ENCODE peak calls at places on chromosomes 2 and 18, in ten cellular contexts. V, D, A, T, P, K, Z, I, B and G are unnamed samples.

GRCh38 chr18:36095936-36096519 is 28.7 kb upstream of the RPRD1A start:
- DNase-seq in V (no peak), D (no peak), A (peak), T (no peak), P (peak), K (peak), Z (peak), I (peak), B (no peak), G (peak)

GRCh38 chr2:120590841-120591240 is 144.8 kb upstream of the GLI2 start:
- DNase-seq in V (no peak), D (no peak), A (no peak), T (no peak), P (no peak), K (no peak), Z (no peak), I (no peak), B (no peak), G (no peak)

GRCh38 chr18:46536215-46536874 is 120.7 kb downstream of the LOXHD1 start:
- DNase-seq in V (no peak), D (no peak), A (no peak), T (no peak), P (no peak), K (no peak), Z (no peak), I (no peak), B (no peak), G (no peak)

GRCh38 chr2:12928197-12928596 is 211.5 kb downstream of the TRIB2 start:
- DNase-seq in V (no peak), D (no peak), A (no peak), T (no peak), P (no peak), K (peak), Z (peak), I (no peak), B (no peak), G (no peak)

GRCh38 chr2:56208380-56208779 is 24.6 kb downstream of the CCDC85A start:
- DNase-seq in V (no peak), D (no peak), A (no peak), T (no peak), P (no peak), K (no peak), Z (no peak), I (no peak), B (no peak), G (no peak)

GRCh38 chr2:177728920-177729319 is 336.3 kb downstream of the AGPS start:
- DNase-seq in V (no peak), D (no peak), A (no peak), T (no peak), P (no peak), K (no peak), Z (no peak), I (no peak), B (no peak), G (no peak)

GRCh38 chr2:197261808-197262226 is 48.8 kb downstream of the ANKRD44 start:
- DNase-seq in V (no peak), D (no peak), A (no peak), T (no peak), P (no peak), K (peak), Z (no peak), I (no peak), B (no peak), G (no peak)

GRCh38 chr2:152573168-152573567 is 144.1 kb downstream of the PRPF40A start:
- DNase-seq in V (peak), D (no peak), A (peak), T (no peak), P (no peak), K (peak), Z (peak), I (no peak), B (no peak), G (no peak)

GRCh38 chr2:71923887-71924533 is 223.7 kb downstream of the CYP26B1 start:
- DNase-seq in V (peak), D (no peak), A (peak), T (peak), P (peak), K (peak), Z (peak), I (peak), B (peak), G (peak)

GRCh38 chr2:212686285-212686895 is 147.8 kb upstream of the ERBB4 start:
- DNase-seq in V (peak), D (peak), A (peak), T (peak), P (peak), K (peak), Z (peak), I (peak), B (peak), G (peak)

GRCh38 chr18:22188551-22189267 is 19.3 kb downstream of the GATA6 start:
- DNase-seq in V (no peak), D (no peak), A (no peak), T (no peak), P (no peak), K (peak), Z (no peak), I (no peak), B (no peak), G (no peak)

GRCh38 chr2:11405599-11406491 is 60.1 kb downstream of the E2F6 start:
- DNase-seq in V (no peak), D (no peak), A (no peak), T (no peak), P (no peak), K (peak), Z (no peak), I (no peak), B (no peak), G (no peak)

GRCh38 chr18:61896767-61897166 is 4.0 kb upstream of the RNF152 start:
- DNase-seq in V (no peak), D (no peak), A (no peak), T (no peak), P (peak), K (peak), Z (no peak), I (no peak), B (no peak), G (no peak)

GRCh38 chr2:218383892-218384519 is 1.9 kb downstream of the SLC11A1 start:
- DNase-seq in V (no peak), D (no peak), A (peak), T (no peak), P (no peak), K (no peak), Z (no peak), I (no peak), B (no peak), G (no peak)

GRCh38 chr2:33158482-33159003 is 211.8 kb downstream of the LTBP1 start:
- DNase-seq in V (no peak), D (no peak), A (no peak), T (no peak), P (no peak), K (peak), Z (no peak), I (no peak), B (no peak), G (no peak)

GRCh38 chr2:218645126-218645525 is 14.3 kb downstream of the ZNF142 start:
- DNase-seq in V (no peak), D (no peak), A (no peak), T (no peak), P (no peak), K (peak), Z (no peak), I (no peak), B (no peak), G (no peak)

GRCh38 chr2:39728941-39729351 is 50.1 kb downstream of the THUMPD2 start:
- DNase-seq in V (peak), D (no peak), A (peak), T (no peak), P (peak), K (peak), Z (peak), I (peak), B (peak), G (peak)

GRCh38 chr2:150234787-150235512 is 252.5 kb downstream of the RND3 start:
- DNase-seq in V (no peak), D (no peak), A (peak), T (no peak), P (no peak), K (peak), Z (peak), I (no peak), B (no peak), G (no peak)